ENCODE peak calls at places on chromosomes 4 and X, in five cellular contexts. B is HepG2, J is suprapubic skin, Q is stomach, V is GM12891. W is an unnamed sample.

GRCh38 chr4:8639777-8640720 is 47.5 kb downstream of the CPZ start:
- DNase-seq in Q (no peak), B (no peak), J (peak), V (no peak), W (no peak)

GRCh38 chrX:24186986-24187385 is 37.5 kb downstream of the ZFX start:
- DNase-seq in B (peak), Q (no peak), V (no peak), J (no peak), W (no peak)

GRCh38 chrX:19176901-19177630 is 54.8 kb upstream of the ADGRG2 start:
- DNase-seq in J (no peak), V (no peak), Q (no peak), B (no peak), W (no peak)

GRCh38 chr4:54802336-54802735 is 144.6 kb downstream of the KIT start:
- DNase-seq in B (no peak), Q (no peak), J (no peak), V (no peak), W (no peak)

GRCh38 chrX:150365051-150365952 is 2.2 kb downstream of the MAMLD1 start:
- DNase-seq in Q (peak), B (no peak), V (peak), J (no peak), W (peak)

GRCh38 chr4:30716158-30716557 is 4.0 kb upstream of the PCDH7 start:
- DNase-seq in J (no peak), Q (no peak), B (peak), V (no peak), W (no peak)

GRCh38 chrX:15127010-15127409 is 142.9 kb downstream of the ASB9 start:
- DNase-seq in Q (no peak), J (no peak), V (no peak), B (no peak), W (no peak)

GRCh38 chr4:185396724-185397402 is at the start of gene ANKRD37:
- DNase-seq in B (peak), V (no peak), Q (peak), J (no peak), W (peak)

GRCh38 chr4:5753766-5754528 is 42.9 kb downstream of the EVC start:
- DNase-seq in J (no peak), Q (no peak), B (no peak), V (no peak), W (no peak)

GRCh38 chrX:118373538-118373937 is 27.6 kb downstream of the WDR44 start:
- DNase-seq in J (no peak), B (peak), Q (no peak), V (no peak), W (no peak)

GRCh38 chr4:27357283-27357682 is 496.6 kb downstream of the STIM2 start:
- DNase-seq in V (no peak), B (no peak), J (no peak), Q (no peak), W (no peak)

GRCh38 chrX:9231491-9231890 is 197.6 kb upstream of the FAM9B start:
- DNase-seq in B (no peak), J (no peak), Q (no peak), V (no peak), W (no peak)

GRCh38 chrX:81202413-81202794 is 502 bp downstream of the SH3BGRL start:
- DNase-seq in V (no peak), J (no peak), Q (no peak), B (no peak), W (no peak)

GRCh38 chrX:119763175-119763574 is 4.8 kb downstream of the SOWAHD start:
- DNase-seq in B (no peak), Q (no peak), V (no peak), J (no peak), W (no peak)

GRCh38 chr4:152819026-152819645 is 39.4 kb downstream of the ARFIP1 start:
- DNase-seq in B (no peak), J (no peak), V (no peak), Q (no peak), W (no peak)

GRCh38 chrX:26574208-26574607 is 358.2 kb downstream of the MAGEB5 start:
- DNase-seq in Q (no peak), V (no peak), B (no peak), J (no peak), W (no peak)

GRCh38 chr4:105387466-105387865 is 86.4 kb downstream of the PPA2 start:
- DNase-seq in J (no peak), Q (no peak), B (no peak), V (no peak), W (no peak)

GRCh38 chr4:107392951-107393350 is 327.1 kb downstream of the PAPSS1 start:
- DNase-seq in V (no peak), J (no peak), B (no peak), Q (no peak), W (no peak)

GRCh38 chrX:53283567-53283966 is 2.2 kb upstream of the IQSEC2 start:
- DNase-seq in Q (no peak), B (no peak), V (no peak), J (no peak), W (no peak)

GRCh38 chr4:24112466-24112865 is 222.6 kb upstream of the PPARGC1A start:
- DNase-seq in Q (no peak), J (no peak), V (no peak), B (no peak), W (no peak)

GRCh38 chr4:123599920-123600394 is 203.4 kb downstream of the SPRY1 start:
- DNase-seq in Q (peak), J (peak), B (peak), V (peak), W (peak)

GRCh38 chr4:84971319-84971932 is 4.9 kb upstream of the WDFY3 start:
- DNase-seq in B (peak), J (no peak), Q (no peak), V (no peak), W (no peak)

GRCh38 chrX:10089378-10089795 is 67.4 kb upstream of the CLCN4 start:
- DNase-seq in B (no peak), J (no peak), V (no peak), Q (no peak), W (no peak)

GRCh38 chr4:79083406-79084010 is 144.3 kb upstream of the PAQR3 start:
- DNase-seq in Q (no peak), B (no peak), J (no peak), V (no peak), W (no peak)

GRCh38 chr4:148574502-148574901 is 132.3 kb upstream of the NR3C2 start:
- DNase-seq in Q (no peak), J (no peak), B (no peak), V (no peak), W (no peak)

GRCh38 chr4:56132835-56133234 is 184.1 kb downstream of the CEP135 start:
- DNase-seq in Q (no peak), J (no peak), B (no peak), V (no peak), W (peak)

GRCh38 chr4:21830272-21830671 is 118.3 kb downstream of the KCNIP4 start:
- DNase-seq in V (no peak), B (no peak), J (no peak), Q (no peak), W (no peak)

GRCh38 chrX:110795645-110796510 is at the start of gene CHRDL1:
- DNase-seq in J (peak), Q (no peak), B (no peak), V (no peak), W (no peak)

GRCh38 chrX:70129811-70130210 is 3.4 kb upstream of the IGBP1 start:
- DNase-seq in Q (no peak), B (peak), V (no peak), J (no peak), W (no peak)

GRCh38 chrX:70132877-70133302 is 357 bp upstream of the IGBP1 start:
- DNase-seq in V (no peak), Q (no peak), B (no peak), J (no peak), W (no peak)

GRCh38 chrX:70132244-70132643 is 1.0 kb upstream of the IGBP1 start:
- DNase-seq in Q (no peak), V (no peak), J (no peak), B (no peak), W (no peak)

GRCh38 chrX:70134116-70134477 is 850 bp downstream of the IGBP1 start:
- DNase-seq in B (peak), V (no peak), J (no peak), Q (no peak), W (no peak)

DNA sequence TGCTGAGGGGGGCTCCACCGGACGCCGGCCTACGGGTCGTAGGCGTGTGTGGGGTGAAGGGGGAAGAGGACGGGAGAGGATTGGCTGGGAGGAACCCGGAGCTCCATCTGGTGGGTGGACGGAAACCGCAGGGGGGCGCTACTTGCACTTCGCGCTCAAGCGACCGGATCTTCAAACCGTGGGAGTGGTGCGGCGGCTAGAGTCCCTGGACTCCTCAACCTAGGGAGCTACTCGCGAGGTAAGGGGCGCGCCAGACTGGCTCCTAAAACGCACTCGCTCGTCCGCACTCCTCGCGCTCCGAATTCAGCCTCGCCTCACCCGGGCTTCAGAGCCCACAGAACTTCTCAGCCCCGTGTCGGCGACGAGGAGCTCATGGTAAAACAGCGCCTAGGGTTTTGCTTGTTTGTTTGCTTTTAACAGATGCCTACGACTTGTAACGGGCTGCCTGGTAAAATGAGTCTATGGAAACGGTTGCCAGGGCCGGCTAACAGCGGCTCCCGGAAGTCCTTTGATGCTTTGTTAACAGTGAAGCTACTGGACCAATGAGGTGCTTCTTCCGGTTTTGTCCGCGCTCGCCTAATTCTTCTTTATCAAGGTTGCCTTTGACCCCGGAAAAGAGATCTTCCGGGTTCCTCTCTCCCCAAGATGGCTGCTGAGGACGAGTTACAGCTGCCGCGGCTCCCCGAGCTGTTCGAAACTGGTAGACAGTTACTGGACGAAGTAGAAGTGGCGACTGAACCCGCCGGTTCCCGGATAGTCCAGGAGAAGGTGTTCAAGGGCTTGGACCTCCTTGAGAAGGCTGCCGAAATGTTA is at the start of gene IGBP1:
- DNase-seq in J (peak), B (peak), Q (peak), V (peak), W (peak)
- TF ChIP-seq POLR2A in J (no peak), B (peak), Q (no peak), V (peak), W (peak)

DNA sequence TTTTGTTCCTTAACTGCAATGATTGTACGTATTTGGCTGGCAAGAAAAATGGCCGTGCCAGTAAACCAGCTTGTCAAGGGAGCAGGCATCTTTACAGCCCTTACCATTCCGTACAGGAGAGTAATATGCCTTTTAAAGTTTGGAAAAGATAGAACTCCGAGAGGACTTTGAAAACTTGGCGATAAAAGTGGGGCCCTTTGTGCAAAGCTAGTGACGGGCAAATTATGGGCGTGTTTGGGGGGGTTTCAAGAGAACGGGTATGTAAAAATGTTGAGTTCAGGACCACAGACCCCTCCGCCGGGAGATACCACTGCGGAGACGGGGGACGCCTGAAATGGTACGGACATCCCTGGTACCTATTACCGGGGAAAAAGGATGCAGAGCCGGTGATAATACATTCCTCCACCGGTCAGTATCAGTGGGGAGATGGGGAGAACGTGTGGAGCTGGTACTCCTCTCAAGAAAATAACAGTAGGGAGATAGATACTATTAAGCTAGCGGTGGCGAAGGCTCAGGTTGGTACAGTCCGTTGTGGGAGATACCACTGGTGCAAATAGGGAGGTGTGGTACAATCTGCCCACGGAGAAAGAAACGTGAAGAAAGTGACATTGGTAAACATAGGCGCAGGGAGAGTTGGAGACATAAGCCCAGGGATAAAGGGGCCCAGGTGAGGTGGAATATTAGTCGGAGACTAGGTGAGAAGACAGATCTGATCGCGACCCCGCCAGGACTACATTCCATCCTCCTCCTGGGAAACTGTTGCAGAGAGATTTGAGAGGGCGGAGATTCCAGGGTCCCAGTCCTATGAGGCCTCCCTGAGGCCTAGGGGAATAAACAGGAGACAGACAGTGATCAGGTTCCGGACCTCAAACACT is 14.5 kb downstream of the SPACA5 start:
- DNase-seq in B (peak), Q (peak), J (no peak), V (peak), W (peak)
- TF ChIP-seq POLR2A in B (no peak), Q (no peak), J (no peak), V (no peak), W (peak)

DNA sequence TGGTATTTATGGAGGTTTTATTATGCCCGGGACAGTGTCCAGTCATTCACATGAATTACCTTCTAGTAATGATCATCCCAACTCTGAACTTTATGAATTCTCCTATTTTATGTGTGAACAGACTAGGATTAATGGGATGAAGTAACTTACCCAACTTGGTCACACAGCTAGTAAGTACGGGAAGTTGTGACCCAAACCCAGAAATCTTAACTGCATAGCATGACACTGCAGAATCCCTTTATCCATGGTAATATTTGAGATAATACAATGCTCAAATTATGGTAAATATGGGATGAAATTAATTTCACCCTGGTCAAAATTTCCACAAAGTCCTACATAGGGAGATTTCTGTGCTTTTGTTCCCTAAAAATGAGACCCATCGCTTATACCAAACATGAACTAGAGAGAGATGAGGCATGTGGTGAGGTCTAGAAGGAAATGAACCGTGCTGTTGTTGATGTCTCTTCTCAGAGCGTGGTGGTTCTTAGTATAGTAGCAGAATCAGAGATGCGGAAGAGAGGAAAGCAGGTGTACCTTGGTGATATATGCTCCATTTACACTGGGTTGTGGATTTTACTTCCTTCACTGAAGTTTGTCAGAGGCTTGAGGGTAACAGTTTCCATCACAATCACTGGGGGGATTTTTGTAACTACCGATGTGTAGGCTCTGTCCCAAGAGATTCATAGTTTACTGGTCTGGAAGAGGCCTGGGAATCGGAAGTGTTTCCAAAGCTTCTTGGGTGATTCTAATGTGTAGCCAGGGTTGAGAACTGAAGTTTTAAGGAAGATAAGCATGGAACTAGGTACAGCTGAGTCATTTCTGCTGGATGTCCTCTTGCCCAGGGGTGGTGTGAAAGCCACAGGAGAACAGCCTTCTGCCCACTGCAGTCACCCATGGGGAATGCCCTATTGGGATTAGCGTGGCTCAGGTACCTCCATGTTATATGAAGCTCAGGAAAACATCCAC is 30.2 kb upstream of the FAM9C start:
- DNase-seq in B (no peak), J (no peak), Q (no peak), V (no peak), W (no peak)
- TF ChIP-seq POLR2A in B (no peak), J (no peak), Q (no peak), V (peak), W (no peak)

DNA sequence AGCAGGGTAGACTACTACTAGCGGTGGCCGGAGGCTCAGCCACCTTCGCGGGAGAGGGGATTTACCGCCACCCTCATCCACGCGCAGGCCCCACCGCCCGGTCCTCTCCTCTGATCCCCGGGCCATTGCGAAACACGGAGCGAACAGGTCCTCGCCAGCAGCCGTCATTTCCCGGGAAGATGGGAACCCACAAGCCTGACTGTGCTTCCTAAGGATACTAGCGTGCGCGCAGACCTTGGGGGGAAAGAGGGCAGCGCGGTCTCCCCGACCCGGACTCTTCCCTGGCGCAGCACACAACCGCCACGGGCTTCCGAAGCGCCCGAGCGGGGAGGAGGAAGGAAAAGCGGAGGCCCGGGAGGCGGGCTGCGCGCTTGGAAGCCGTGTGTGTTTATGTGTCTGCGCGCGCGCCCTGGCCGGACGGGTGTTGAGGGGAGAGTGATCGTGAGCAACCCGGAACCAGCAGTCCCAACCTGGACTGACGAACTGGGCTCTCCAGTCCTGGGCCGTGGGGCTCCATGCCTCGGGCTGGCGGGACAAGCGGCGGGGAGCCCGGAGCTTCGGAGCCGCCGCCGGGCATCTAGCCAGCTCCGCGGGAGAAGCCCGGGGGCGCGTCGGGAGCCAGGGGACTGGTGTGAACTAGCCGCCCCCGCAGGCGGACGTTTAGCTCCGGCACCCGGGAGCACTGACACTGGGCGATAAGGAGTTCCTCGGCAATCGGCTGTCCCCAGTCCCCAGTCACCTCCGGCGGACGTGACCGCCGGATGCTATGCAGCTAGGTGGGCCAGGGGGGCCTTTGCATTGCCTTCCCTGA is 74.6 kb upstream of the BCOR start:
- DNase-seq in V (no peak), J (no peak), Q (peak), B (no peak), W (peak)
- TF ChIP-seq POLR2A in V (no peak), J (peak), Q (no peak), B (no peak), W (peak)

DNA sequence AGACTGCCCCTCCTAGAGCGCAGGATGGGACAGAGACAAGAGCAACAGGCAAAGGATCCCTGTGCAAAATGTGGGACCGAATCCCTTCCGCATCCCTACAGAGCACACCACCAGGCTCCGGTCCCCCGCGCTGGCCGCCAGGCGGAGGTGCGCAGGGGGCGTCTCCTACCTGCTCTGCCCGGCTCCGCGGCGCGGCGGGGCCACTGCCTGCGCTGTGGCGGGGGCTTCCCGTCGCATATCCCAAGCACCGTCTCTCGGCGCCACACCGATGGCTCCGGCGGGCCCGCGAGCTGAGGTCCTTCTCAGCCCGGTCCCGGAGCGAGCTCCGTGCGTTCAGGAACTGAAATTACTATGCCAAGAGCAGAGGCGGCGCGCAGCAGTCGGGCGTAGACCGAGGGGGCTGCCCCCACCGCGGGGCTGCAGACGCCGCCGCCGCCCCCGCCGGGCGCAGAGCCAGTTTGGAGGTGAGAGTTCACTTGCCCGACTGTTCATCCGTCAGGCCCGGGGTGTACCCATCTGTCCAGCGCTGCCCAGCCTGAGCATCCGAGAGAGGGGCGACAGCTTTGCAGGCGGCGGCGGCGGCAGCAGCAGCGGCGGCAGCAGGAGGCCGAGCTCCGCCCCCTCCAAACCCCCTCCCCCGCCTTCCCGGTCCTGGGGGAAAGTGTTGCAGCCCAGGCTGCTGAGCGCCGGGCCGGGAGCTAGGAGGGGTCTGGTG is at the start of gene GPRIN3:
- DNase-seq in V (no peak), J (peak), Q (peak), B (no peak), W (peak)
- TF ChIP-seq POLR2A in V (no peak), J (no peak), Q (no peak), B (no peak), W (peak)